ENCODE peak calls at places on chromosomes 11 and 22, in ten cellular contexts. D is WERI-Rb-1; R is dorsolateral prefrontal cortex; N is heart right ventricle; O is esophagus squamous epithelium; K is CD8-positive, alpha-beta memory T cell; M is mammary epithelial cell; L is astrocyte of the cerebellum; F is AG04450; U is GM12865. Y is an unnamed sample.

GRCh38 chr11:92828576-92828975 is 140.9 kb upstream of the MTNR1B start:
- DNase-seq in R (no peak), K (no peak), F (no peak), L (no peak), N (no peak), D (no peak), M (no peak), O (no peak), U (no peak), Y (no peak)

GRCh38 chr22:50184004-50184461 is 1.7 kb upstream of the TRABD start:
- DNase-seq in M (no peak), O (no peak), K (no peak), L (no peak), D (peak; percentile 42), U (no peak), N (peak; percentile 78), F (no peak), R (no peak), Y (no peak)

GRCh38 chr11:125224391-125225015 is 60.0 kb downstream of the PKNOX2 start:
- DNase-seq in D (peak; percentile 60), R (no peak), L (no peak), K (no peak), U (no peak), F (no peak), O (no peak), N (peak; percentile 54), M (peak; percentile 4), Y (no peak)

GRCh38 chr11:14015711-14016110 is 53.2 kb downstream of the SPON1 start:
- DNase-seq in K (no peak), M (peak; percentile 32), L (peak; percentile 26), N (no peak), D (peak; percentile 31), R (no peak), F (no peak), O (no peak), U (no peak), Y (no peak)

GRCh38 chr11:94885133-94885532 is 88.2 kb downstream of the CWC15 start:
- DNase-seq in U (peak; percentile 46), K (no peak), R (no peak), D (peak; percentile 19), F (no peak), O (no peak), N (no peak), L (peak; percentile 81), M (peak; percentile 68), Y (no peak)

GRCh38 chr11:26948881-26949280 is 45.0 kb upstream of the FIBIN start:
- DNase-seq in N (no peak), R (no peak), O (no peak), U (no peak), L (no peak), F (no peak), D (no peak), M (peak; percentile 65), K (no peak), Y (no peak)

GRCh38 chr11:123580557-123581275 is 73.7 kb downstream of the SCN3B start:
- DNase-seq in U (peak; percentile 77), N (peak; percentile 40), F (no peak), K (peak; percentile 51), D (peak; percentile 81), O (no peak), L (no peak), M (peak; percentile 53), R (no peak), Y (no peak)

GRCh38 chr11:788953-789940 is 643 bp downstream of the CEND1 start:
- DNase-seq in M (no peak), O (no peak), L (no peak), R (no peak), U (peak; percentile 65), K (no peak), D (no peak), N (no peak), F (no peak), Y (no peak)

GRCh38 chr11:72586591-72587090 is 87.6 kb downstream of the PDE2A start:
- DNase-seq in O (no peak), U (no peak), F (no peak), R (no peak), N (no peak), D (peak; percentile 43), L (no peak), M (no peak), K (no peak), Y (no peak)

GRCh38 chr11:78228467-78228866 is 39.7 kb downstream of the USP35 start:
- DNase-seq in R (no peak), D (peak; percentile 37), U (peak; percentile 80), L (no peak), N (peak; percentile 55), K (no peak), F (peak; percentile 15), O (no peak), M (peak; percentile 39), Y (no peak)

GRCh38 chr11:112498701-112499100 is 238.0 kb upstream of the PLET1 start:
- DNase-seq in M (peak; percentile 14), O (no peak), D (no peak), K (no peak), R (no peak), N (no peak), F (no peak), U (no peak), L (no peak), Y (no peak)

GRCh38 chr11:85809191-85809590 is 1.8 kb downstream of the SYTL2 start:
- DNase-seq in R (no peak), M (no peak), F (no peak), D (peak; percentile 71), U (no peak), N (no peak), O (no peak), K (peak; percentile 55), L (no peak), Y (no peak)

GRCh38 chr11:125312812-125313211 is 148.3 kb downstream of the PKNOX2 start:
- DNase-seq in D (no peak), U (no peak), K (no peak), N (no peak), R (no peak), O (no peak), F (no peak), L (no peak), M (no peak), Y (no peak)

DNA sequence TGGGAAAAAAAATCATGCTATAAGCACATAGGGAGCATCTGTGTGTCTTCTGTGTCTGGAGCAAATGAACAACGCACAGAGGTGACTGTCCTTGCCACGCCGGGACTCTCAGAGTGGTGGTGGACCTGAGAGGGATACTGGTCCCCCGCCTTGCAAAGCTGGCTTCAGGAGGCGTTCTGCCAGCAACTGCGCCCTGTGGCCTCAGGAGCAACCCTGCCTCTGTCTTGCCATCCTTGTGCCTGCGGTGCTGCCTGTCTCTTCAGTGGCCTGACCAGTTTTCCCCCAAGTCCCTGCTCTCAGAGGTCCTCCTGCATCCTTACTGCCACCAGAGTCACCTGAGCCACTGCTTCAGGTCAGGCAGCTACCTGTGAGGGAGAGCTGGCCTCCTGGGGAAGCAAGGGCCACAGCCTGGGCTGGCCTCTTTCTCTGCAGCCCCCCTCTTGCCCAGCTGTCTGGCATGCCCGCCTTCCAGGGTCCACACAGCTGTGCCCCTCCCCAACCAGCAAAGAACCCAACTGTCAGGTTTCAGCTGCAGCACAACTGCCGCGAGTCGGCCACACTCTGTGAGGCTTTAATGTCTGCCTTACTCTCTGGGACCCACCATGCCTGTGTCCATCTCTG is 30.4 kb upstream of the YPEL1 start:
- DNase-seq in O (no peak), D (no peak), K (no peak), N (no peak), R (no peak), U (no peak), L (no peak), M (no peak), F (no peak), Y (no peak)
- H3K4me3 ChIP-seq in O (no peak overlapping the region), D (no peak overlapping the region), K (no peak overlapping the region), N (no peak overlapping the region), R (no peak overlapping the region), U (no peak overlapping the region), L (no peak overlapping the region), M (no peak overlapping the region), F (no peak overlapping the region), Y (no peak overlapping the region)

GRCh38 chr11:122556605-122557004 is 98.9 kb upstream of the UBASH3B start:
- DNase-seq in O (no peak), N (no peak), D (no peak), K (no peak), U (no peak), L (no peak), R (no peak), M (no peak), F (no peak), Y (no peak)

GRCh38 chr11:122563761-122564160 is 91.8 kb upstream of the UBASH3B start:
- DNase-seq in L (no peak), D (no peak), R (no peak), M (no peak), K (no peak), U (no peak), O (no peak), N (no peak), F (no peak), Y (no peak)

DNA sequence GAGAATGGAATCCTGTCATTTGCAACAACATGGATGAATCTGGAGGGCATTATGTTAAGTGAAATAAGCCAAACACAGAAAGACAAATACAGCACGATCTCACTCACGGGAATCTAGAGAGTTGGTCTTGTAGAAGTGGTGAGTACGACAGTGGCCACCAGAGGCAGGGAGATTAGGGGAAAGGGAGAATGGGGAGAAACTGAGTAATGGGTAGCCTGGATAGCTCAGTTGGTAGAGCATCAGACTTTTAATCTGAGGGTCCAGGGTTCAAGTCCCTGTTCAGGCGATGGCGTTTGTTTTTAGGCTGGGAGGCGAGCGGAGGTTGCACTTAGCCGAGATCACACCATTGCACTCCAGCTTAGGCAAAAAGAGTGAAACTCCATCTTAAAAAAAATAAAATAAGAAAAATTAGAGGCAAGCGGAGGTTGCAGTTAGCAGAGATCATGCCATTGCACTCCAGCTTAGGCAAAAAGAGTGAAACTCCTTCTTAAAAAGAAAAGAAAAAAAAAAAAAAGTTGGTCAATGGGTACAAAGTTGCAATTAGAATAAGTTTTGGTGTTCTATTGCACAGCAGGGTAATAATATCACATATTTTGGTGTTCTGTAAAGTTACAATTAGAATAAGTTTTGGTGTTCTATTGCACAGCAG is 95.7 kb upstream of the UBASH3B start:
- DNase-seq in U (peak; percentile 4), L (no peak), O (no peak), F (no peak), R (no peak), D (no peak), K (no peak), M (peak; percentile 20), N (no peak), Y (no peak)
- H3K4me3 ChIP-seq in U (no peak overlapping the region), L (no peak overlapping the region), O (no peak overlapping the region), F (no peak overlapping the region), R (no peak overlapping the region), D (no peak overlapping the region), K (no peak overlapping the region), M (no peak overlapping the region), N (no peak overlapping the region), Y (no peak overlapping the region)

GRCh38 chr11:17400048-17400775 is 11.8 kb upstream of the KCNJ11 start:
- DNase-seq in U (peak; percentile 35), M (no peak), O (no peak), F (no peak), K (no peak), N (no peak), D (no peak), L (no peak), R (no peak), Y (no peak)
- H3K4me3 ChIP-seq in U (no peak overlapping the region), M (no peak overlapping the region), O (no peak overlapping the region), F (no peak overlapping the region), K (no peak overlapping the region), N (no peak overlapping the region), D (no peak overlapping the region), L (no peak overlapping the region), R (no peak overlapping the region), Y (no peak overlapping the region)

GRCh38 chr11:67507242-67507890 is 596 bp downstream of the CDK2AP2 start:
- DNase-seq in R (peak; percentile 30), K (no peak), F (peak; percentile 29), L (peak; percentile 29), O (no peak), N (peak; percentile 64), M (no peak), U (peak; percentile 86), D (no peak), Y (no peak)
- H3K4me3 ChIP-seq in R (peak overlapping the region; percentile 77), K (peak overlapping the region; percentile 92), F (peak overlapping the region; percentile 74), L (peak overlapping the region; percentile 63), O (peak overlapping the region; percentile 72), N (peak overlapping the region; percentile 84), M (peak overlapping the region; percentile 68), U (peak overlapping the region; percentile 79), D (peak overlapping the region; percentile 51), Y (peak overlapping the region; percentile 76)